ENCODE peak calls at places on chromosomes 4 and X, in eight cellular contexts. One of them, this sample, is unnamed.

GRCh38 chrX:41922694-41923171 is 621 bp downstream of the CASK start:
- DNase-seq in HFF-Myc: no peak
- DNase-seq in astrocyte: peak; percentile 2
- DNase-seq in activated CD8-positive, alpha-beta T cell treated with anti-CD3 and anti-CD28 coated beads for 36 hours: peak; percentile 21
- DNase-seq in colonic mucosa: peak; percentile 29
- DNase-seq in ovary: peak; percentile 52
- DNase-seq in choroid plexus epithelial cell: peak; percentile 10
- DNase-seq in body of pancreas: peak; percentile 23
- DNase-seq in this sample: peak; percentile 13

GRCh38 chrX:109858602-109859341 is 125.7 kb upstream of the ACSL4 start:
- DNase-seq in HFF-Myc: no peak
- DNase-seq in astrocyte: no peak
- DNase-seq in activated CD8-positive, alpha-beta T cell treated with anti-CD3 and anti-CD28 coated beads for 36 hours: no peak
- DNase-seq in colonic mucosa: no peak
- DNase-seq in ovary: no peak
- DNase-seq in choroid plexus epithelial cell: no peak
- DNase-seq in body of pancreas: no peak
- DNase-seq in this sample: no peak

GRCh38 chr4:59637596-59637995 is 1562.5 kb upstream of the ADGRL3 start:
- DNase-seq in HFF-Myc: no peak
- DNase-seq in astrocyte: no peak
- DNase-seq in activated CD8-positive, alpha-beta T cell treated with anti-CD3 and anti-CD28 coated beads for 36 hours: no peak
- DNase-seq in colonic mucosa: no peak
- DNase-seq in ovary: no peak
- DNase-seq in choroid plexus epithelial cell: no peak
- DNase-seq in body of pancreas: no peak
- DNase-seq in this sample: no peak

GRCh38 chrX:39762266-39762841 is 335.4 kb downstream of the BCOR start:
- DNase-seq in HFF-Myc: no peak
- DNase-seq in astrocyte: peak; percentile 90
- DNase-seq in activated CD8-positive, alpha-beta T cell treated with anti-CD3 and anti-CD28 coated beads for 36 hours: no peak
- DNase-seq in colonic mucosa: no peak
- DNase-seq in ovary: no peak
- DNase-seq in choroid plexus epithelial cell: peak; percentile 95
- DNase-seq in body of pancreas: no peak
- DNase-seq in this sample: peak; percentile 71

GRCh38 chr4:93876739-93877138 is 48.2 kb downstream of the ATOH1 start:
- DNase-seq in HFF-Myc: no peak
- DNase-seq in astrocyte: no peak
- DNase-seq in activated CD8-positive, alpha-beta T cell treated with anti-CD3 and anti-CD28 coated beads for 36 hours: no peak
- DNase-seq in colonic mucosa: no peak
- DNase-seq in ovary: no peak
- DNase-seq in choroid plexus epithelial cell: no peak
- DNase-seq in body of pancreas: no peak
- DNase-seq in this sample: no peak

GRCh38 chrX:100948557-100948956 is 19.8 kb upstream of the XKRX start:
- DNase-seq in HFF-Myc: no peak
- DNase-seq in astrocyte: no peak
- DNase-seq in activated CD8-positive, alpha-beta T cell treated with anti-CD3 and anti-CD28 coated beads for 36 hours: no peak
- DNase-seq in colonic mucosa: no peak
- DNase-seq in ovary: no peak
- DNase-seq in choroid plexus epithelial cell: no peak
- DNase-seq in body of pancreas: no peak
- DNase-seq in this sample: no peak

GRCh38 chr4:26171953-26172352 is 148.9 kb upstream of the RBPJ start:
- DNase-seq in HFF-Myc: no peak
- DNase-seq in astrocyte: peak; percentile 94
- DNase-seq in activated CD8-positive, alpha-beta T cell treated with anti-CD3 and anti-CD28 coated beads for 36 hours: no peak
- DNase-seq in colonic mucosa: no peak
- DNase-seq in ovary: no peak
- DNase-seq in choroid plexus epithelial cell: peak; percentile 98
- DNase-seq in body of pancreas: no peak
- DNase-seq in this sample: no peak

GRCh38 chr4:47213971-47214370 is 182.6 kb downstream of the GABRB1 start:
- DNase-seq in HFF-Myc: no peak
- DNase-seq in astrocyte: peak; percentile 98
- DNase-seq in activated CD8-positive, alpha-beta T cell treated with anti-CD3 and anti-CD28 coated beads for 36 hours: no peak
- DNase-seq in colonic mucosa: no peak
- DNase-seq in ovary: no peak
- DNase-seq in choroid plexus epithelial cell: peak; percentile 94
- DNase-seq in body of pancreas: no peak
- DNase-seq in this sample: peak; percentile 54

GRCh38 chrX:71251456-71251973 is 2.4 kb downstream of the ZMYM3 start:
- DNase-seq in HFF-Myc: no peak
- DNase-seq in astrocyte: no peak
- DNase-seq in activated CD8-positive, alpha-beta T cell treated with anti-CD3 and anti-CD28 coated beads for 36 hours: peak; percentile 45
- DNase-seq in colonic mucosa: no peak
- DNase-seq in ovary: no peak
- DNase-seq in choroid plexus epithelial cell: peak; percentile 16
- DNase-seq in body of pancreas: no peak
- DNase-seq in this sample: no peak

GRCh38 chrX:153728095-153728494 is 3.4 kb downstream of the ABCD1 start:
- DNase-seq in HFF-Myc: no peak
- DNase-seq in astrocyte: no peak
- DNase-seq in activated CD8-positive, alpha-beta T cell treated with anti-CD3 and anti-CD28 coated beads for 36 hours: no peak
- DNase-seq in colonic mucosa: no peak
- DNase-seq in ovary: no peak
- DNase-seq in choroid plexus epithelial cell: no peak
- DNase-seq in body of pancreas: no peak
- DNase-seq in this sample: no peak
- TF ChIP-seq CTCF in HFF-Myc: no peak
- TF ChIP-seq CTCF in astrocyte: no peak
- TF ChIP-seq CTCF in activated CD8-positive, alpha-beta T cell treated with anti-CD3 and anti-CD28 coated beads for 36 hours: no peak
- TF ChIP-seq CTCF in colonic mucosa: no peak
- TF ChIP-seq CTCF in ovary: no peak
- TF ChIP-seq CTCF in choroid plexus epithelial cell: no peak
- TF ChIP-seq CTCF in body of pancreas: no peak
- TF ChIP-seq CTCF in this sample: no peak

GRCh38 chr4:183721207-183722081 is 62.4 kb downstream of the TRAPPC11 start:
- DNase-seq in HFF-Myc: peak; percentile 7
- DNase-seq in astrocyte: peak; percentile 6
- DNase-seq in activated CD8-positive, alpha-beta T cell treated with anti-CD3 and anti-CD28 coated beads for 36 hours: peak; percentile 68
- DNase-seq in colonic mucosa: peak; percentile 89
- DNase-seq in ovary: peak; percentile 84
- DNase-seq in choroid plexus epithelial cell: peak; percentile 55
- DNase-seq in body of pancreas: peak; percentile 86
- DNase-seq in this sample: no peak

GRCh38 chr4:183718876-183719275 is 59.8 kb downstream of the TRAPPC11 start:
- DNase-seq in HFF-Myc: no peak
- DNase-seq in astrocyte: no peak
- DNase-seq in activated CD8-positive, alpha-beta T cell treated with anti-CD3 and anti-CD28 coated beads for 36 hours: no peak
- DNase-seq in colonic mucosa: no peak
- DNase-seq in ovary: no peak
- DNase-seq in choroid plexus epithelial cell: no peak
- DNase-seq in body of pancreas: no peak
- DNase-seq in this sample: no peak

GRCh38 chr4:183727482-183727881 is 68.4 kb downstream of the TRAPPC11 start:
- DNase-seq in HFF-Myc: no peak
- DNase-seq in astrocyte: no peak
- DNase-seq in activated CD8-positive, alpha-beta T cell treated with anti-CD3 and anti-CD28 coated beads for 36 hours: no peak
- DNase-seq in colonic mucosa: no peak
- DNase-seq in ovary: no peak
- DNase-seq in choroid plexus epithelial cell: no peak
- DNase-seq in body of pancreas: no peak
- DNase-seq in this sample: no peak

GRCh38 chr4:183723561-183724228 is 64.6 kb downstream of the TRAPPC11 start:
- DNase-seq in HFF-Myc: no peak
- DNase-seq in astrocyte: no peak
- DNase-seq in activated CD8-positive, alpha-beta T cell treated with anti-CD3 and anti-CD28 coated beads for 36 hours: no peak
- DNase-seq in colonic mucosa: no peak
- DNase-seq in ovary: no peak
- DNase-seq in choroid plexus epithelial cell: no peak
- DNase-seq in body of pancreas: no peak
- DNase-seq in this sample: no peak

GRCh38 chr4:183722738-183723560 is 63.9 kb downstream of the TRAPPC11 start:
- DNase-seq in HFF-Myc: no peak
- DNase-seq in astrocyte: peak; percentile 14
- DNase-seq in activated CD8-positive, alpha-beta T cell treated with anti-CD3 and anti-CD28 coated beads for 36 hours: peak; percentile 62
- DNase-seq in colonic mucosa: peak; percentile 84
- DNase-seq in ovary: peak; percentile 59
- DNase-seq in choroid plexus epithelial cell: peak; percentile 26
- DNase-seq in body of pancreas: peak; percentile 76
- DNase-seq in this sample: peak; percentile 25
- TF ChIP-seq CTCF in HFF-Myc: no peak
- TF ChIP-seq CTCF in astrocyte: no peak
- TF ChIP-seq CTCF in activated CD8-positive, alpha-beta T cell treated with anti-CD3 and anti-CD28 coated beads for 36 hours: no peak
- TF ChIP-seq CTCF in colonic mucosa: no peak
- TF ChIP-seq CTCF in ovary: no peak
- TF ChIP-seq CTCF in choroid plexus epithelial cell: no peak
- TF ChIP-seq CTCF in body of pancreas: no peak
- TF ChIP-seq CTCF in this sample: no peak

GRCh38 chrX:132461886-132462285 is 27.0 kb downstream of the MBNL3 start:
- DNase-seq in HFF-Myc: no peak
- DNase-seq in astrocyte: no peak
- DNase-seq in activated CD8-positive, alpha-beta T cell treated with anti-CD3 and anti-CD28 coated beads for 36 hours: no peak
- DNase-seq in colonic mucosa: no peak
- DNase-seq in ovary: no peak
- DNase-seq in choroid plexus epithelial cell: no peak
- DNase-seq in body of pancreas: no peak
- DNase-seq in this sample: no peak

GRCh38 chrX:132467029-132467428 is 21.8 kb downstream of the MBNL3 start:
- DNase-seq in HFF-Myc: no peak
- DNase-seq in astrocyte: peak; percentile 10
- DNase-seq in activated CD8-positive, alpha-beta T cell treated with anti-CD3 and anti-CD28 coated beads for 36 hours: no peak
- DNase-seq in colonic mucosa: no peak
- DNase-seq in ovary: no peak
- DNase-seq in choroid plexus epithelial cell: peak; percentile 10
- DNase-seq in body of pancreas: no peak
- DNase-seq in this sample: no peak

GRCh38 chrX:132468454-132468853 is 20.4 kb downstream of the MBNL3 start:
- DNase-seq in HFF-Myc: no peak
- DNase-seq in astrocyte: no peak
- DNase-seq in activated CD8-positive, alpha-beta T cell treated with anti-CD3 and anti-CD28 coated beads for 36 hours: no peak
- DNase-seq in colonic mucosa: no peak
- DNase-seq in ovary: no peak
- DNase-seq in choroid plexus epithelial cell: no peak
- DNase-seq in body of pancreas: no peak
- DNase-seq in this sample: no peak

GRCh38 chrX:132463411-132463810 is 25.4 kb downstream of the MBNL3 start:
- DNase-seq in HFF-Myc: no peak
- DNase-seq in astrocyte: no peak
- DNase-seq in activated CD8-positive, alpha-beta T cell treated with anti-CD3 and anti-CD28 coated beads for 36 hours: peak; percentile 48
- DNase-seq in colonic mucosa: peak; percentile 41
- DNase-seq in ovary: no peak
- DNase-seq in choroid plexus epithelial cell: peak; percentile 37
- DNase-seq in body of pancreas: peak; percentile 20
- DNase-seq in this sample: peak; percentile 47
- TF ChIP-seq CTCF in HFF-Myc: peak; percentile 44
- TF ChIP-seq CTCF in astrocyte: peak; percentile 21
- TF ChIP-seq CTCF in activated CD8-positive, alpha-beta T cell treated with anti-CD3 and anti-CD28 coated beads for 36 hours: peak; percentile 74
- TF ChIP-seq CTCF in colonic mucosa: peak; percentile 50
- TF ChIP-seq CTCF in ovary: no peak
- TF ChIP-seq CTCF in choroid plexus epithelial cell: peak; percentile 55
- TF ChIP-seq CTCF in body of pancreas: peak; percentile 39
- TF ChIP-seq CTCF in this sample: peak; percentile 61

GRCh38 chr4:7187691-7188090 is 4.6 kb upstream of the SORCS2 start:
- DNase-seq in HFF-Myc: no peak
- DNase-seq in astrocyte: no peak
- DNase-seq in activated CD8-positive, alpha-beta T cell treated with anti-CD3 and anti-CD28 coated beads for 36 hours: no peak
- DNase-seq in colonic mucosa: no peak
- DNase-seq in ovary: no peak
- DNase-seq in choroid plexus epithelial cell: no peak
- DNase-seq in body of pancreas: peak; percentile 3
- DNase-seq in this sample: no peak

GRCh38 chr4:7185487-7186030 is 6.8 kb upstream of the SORCS2 start:
- DNase-seq in HFF-Myc: no peak
- DNase-seq in astrocyte: no peak
- DNase-seq in activated CD8-positive, alpha-beta T cell treated with anti-CD3 and anti-CD28 coated beads for 36 hours: no peak
- DNase-seq in colonic mucosa: no peak
- DNase-seq in ovary: no peak
- DNase-seq in choroid plexus epithelial cell: no peak
- DNase-seq in body of pancreas: peak; percentile 3
- DNase-seq in this sample: no peak

GRCh38 chr4:7187297-7187592 is 5.1 kb upstream of the SORCS2 start:
- DNase-seq in HFF-Myc: no peak
- DNase-seq in astrocyte: no peak
- DNase-seq in activated CD8-positive, alpha-beta T cell treated with anti-CD3 and anti-CD28 coated beads for 36 hours: no peak
- DNase-seq in colonic mucosa: no peak
- DNase-seq in ovary: no peak
- DNase-seq in choroid plexus epithelial cell: peak; percentile 20
- DNase-seq in body of pancreas: peak; percentile 6
- DNase-seq in this sample: no peak

GRCh38 chr4:7186516-7187296 is 5.6 kb upstream of the SORCS2 start:
- DNase-seq in HFF-Myc: no peak
- DNase-seq in astrocyte: no peak
- DNase-seq in activated CD8-positive, alpha-beta T cell treated with anti-CD3 and anti-CD28 coated beads for 36 hours: no peak
- DNase-seq in colonic mucosa: no peak
- DNase-seq in ovary: no peak
- DNase-seq in choroid plexus epithelial cell: no peak
- DNase-seq in body of pancreas: peak; percentile 5
- DNase-seq in this sample: no peak

GRCh38 chr4:7186081-7186480 is 6.3 kb upstream of the SORCS2 start:
- DNase-seq in HFF-Myc: no peak
- DNase-seq in astrocyte: no peak
- DNase-seq in activated CD8-positive, alpha-beta T cell treated with anti-CD3 and anti-CD28 coated beads for 36 hours: peak; percentile 48
- DNase-seq in colonic mucosa: no peak
- DNase-seq in ovary: no peak
- DNase-seq in choroid plexus epithelial cell: no peak
- DNase-seq in body of pancreas: peak; percentile 26
- DNase-seq in this sample: peak; percentile 27
- TF ChIP-seq CTCF in HFF-Myc: peak; percentile 18
- TF ChIP-seq CTCF in astrocyte: no peak
- TF ChIP-seq CTCF in activated CD8-positive, alpha-beta T cell treated with anti-CD3 and anti-CD28 coated beads for 36 hours: peak; percentile 40
- TF ChIP-seq CTCF in colonic mucosa: no peak
- TF ChIP-seq CTCF in ovary: no peak
- TF ChIP-seq CTCF in choroid plexus epithelial cell: peak; percentile 50
- TF ChIP-seq CTCF in body of pancreas: peak; percentile 14
- TF ChIP-seq CTCF in this sample: no peak

GRCh38 chr4:183422962-183423653 is 21.3 kb upstream of the CDKN2AIP start:
- DNase-seq in HFF-Myc: no peak
- DNase-seq in astrocyte: peak; percentile 67
- DNase-seq in activated CD8-positive, alpha-beta T cell treated with anti-CD3 and anti-CD28 coated beads for 36 hours: no peak
- DNase-seq in colonic mucosa: no peak
- DNase-seq in ovary: no peak
- DNase-seq in choroid plexus epithelial cell: peak; percentile 46
- DNase-seq in body of pancreas: no peak
- DNase-seq in this sample: peak; percentile 66
- TF ChIP-seq CTCF in HFF-Myc: no peak
- TF ChIP-seq CTCF in astrocyte: no peak
- TF ChIP-seq CTCF in activated CD8-positive, alpha-beta T cell treated with anti-CD3 and anti-CD28 coated beads for 36 hours: no peak
- TF ChIP-seq CTCF in colonic mucosa: no peak
- TF ChIP-seq CTCF in ovary: no peak
- TF ChIP-seq CTCF in choroid plexus epithelial cell: no peak
- TF ChIP-seq CTCF in body of pancreas: no peak
- TF ChIP-seq CTCF in this sample: no peak

DNA sequence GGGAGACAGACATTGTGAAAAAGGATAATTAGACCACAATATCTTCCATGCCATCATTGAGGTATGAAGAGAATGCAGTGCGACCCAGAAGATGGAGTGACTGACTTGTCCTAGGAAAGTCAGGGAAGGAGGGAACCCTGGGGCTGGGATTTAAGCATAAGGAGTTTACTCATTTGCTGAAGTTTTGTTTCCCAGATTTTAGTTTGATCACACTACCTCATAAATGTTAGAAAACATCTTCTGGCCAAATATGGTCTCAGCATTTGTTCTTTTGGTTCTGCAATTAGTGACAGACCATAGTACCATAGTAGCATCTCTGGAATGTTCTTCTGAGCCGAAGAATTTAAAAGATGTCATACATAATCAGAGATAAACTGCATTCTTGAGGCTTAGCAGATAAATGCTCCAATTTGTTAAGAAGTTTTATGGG is 96.5 kb upstream of the PGRMC2 start:
- DNase-seq in HFF-Myc: no peak
- DNase-seq in astrocyte: peak; percentile 87
- DNase-seq in activated CD8-positive, alpha-beta T cell treated with anti-CD3 and anti-CD28 coated beads for 36 hours: no peak
- DNase-seq in colonic mucosa: no peak
- DNase-seq in ovary: no peak
- DNase-seq in choroid plexus epithelial cell: peak; percentile 89
- DNase-seq in body of pancreas: no peak
- DNase-seq in this sample: no peak
- TF ChIP-seq CTCF in HFF-Myc: no peak
- TF ChIP-seq CTCF in astrocyte: no peak
- TF ChIP-seq CTCF in activated CD8-positive, alpha-beta T cell treated with anti-CD3 and anti-CD28 coated beads for 36 hours: no peak
- TF ChIP-seq CTCF in colonic mucosa: no peak
- TF ChIP-seq CTCF in ovary: no peak
- TF ChIP-seq CTCF in choroid plexus epithelial cell: no peak
- TF ChIP-seq CTCF in body of pancreas: no peak
- TF ChIP-seq CTCF in this sample: no peak